ENCODE peak calls at places on chromosomes 3 and 15, in five cellular contexts. H is fibroblast of mammary gland, S is IMR-90, X is mammary epithelial cell, P is progenitor cell of endocrine pancreas. L is an unnamed sample.

GRCh38 chr3:28916713-28917499 is 364.0 kb upstream of the RBMS3 start:
- DNase-seq in H (peak; percentile 71), S (peak; percentile 65), X (peak; percentile 52), P (no peak), L (peak; percentile 12)

GRCh38 chr3:72748659-72749058 is 99.6 kb downstream of the SHQ1 start:
- DNase-seq in H (no peak), S (no peak), X (no peak), P (no peak), L (no peak)

GRCh38 chr3:1103525-1103924 is 10.7 kb downstream of the CNTN6 start:
- DNase-seq in H (peak; percentile 16), S (no peak), X (no peak), P (no peak), L (no peak)

GRCh38 chr3:139677341-139678155 is at the start of gene NMNAT3:
- DNase-seq in H (peak; percentile 45), S (peak; percentile 7), X (peak; percentile 45), P (peak; percentile 81), L (peak; percentile 74)

GRCh38 chr15:29451201-29451781 is 181.7 kb upstream of the NSMCE3 start:
- DNase-seq in H (no peak), S (no peak), X (no peak), P (no peak), L (peak; percentile 18)

GRCh38 chr3:124833710-124834332 is 53.3 kb downstream of the ITGB5 start:
- DNase-seq in H (no peak), S (no peak), X (no peak), P (no peak), L (no peak)

GRCh38 chr3:134085034-134085775 is 55.5 kb upstream of the SLCO2A1 start:
- DNase-seq in H (peak; percentile 58), S (peak; percentile 43), X (no peak), P (no peak), L (no peak)

GRCh38 chr15:32957219-32957618 is 237.3 kb downstream of the FMN1 start:
- DNase-seq in H (no peak), S (no peak), X (no peak), P (no peak), L (no peak)

GRCh38 chr3:69558912-69559311 is 173.0 kb upstream of the FRMD4B start:
- DNase-seq in H (peak; percentile 78), S (no peak), X (peak; percentile 57), P (no peak), L (no peak)

GRCh38 chr15:88904808-88905327 is 8.3 kb downstream of the MFGE8 start:
- DNase-seq in H (peak; percentile 80), S (peak; percentile 70), X (peak; percentile 49), P (peak; percentile 80), L (peak; percentile 83)

GRCh38 chr3:33722626-33723370 is 4.7 kb upstream of the CLASP2 start:
- DNase-seq in H (peak; percentile 21), S (peak; percentile 53), X (no peak), P (no peak), L (no peak)

GRCh38 chr3:63135362-63135761 is 142.7 kb upstream of the SYNPR start:
- DNase-seq in H (no peak), S (no peak), X (no peak), P (no peak), L (no peak)

GRCh38 chr15:69668049-69668705 is 215.6 kb downstream of the RPLP1 start:
- DNase-seq in H (no peak), S (no peak), X (no peak), P (no peak), L (no peak)

GRCh38 chr3:137796993-137797392 is 32.9 kb downstream of the SOX14 start:
- DNase-seq in H (no peak), S (no peak), X (no peak), P (no peak), L (no peak)
- TF ChIP-seq CTCF in H (no peak), S (no peak), X (no peak), P (no peak), L (no peak)

GRCh38 chr3:135905058-135905724 is 60.3 kb upstream of the PPP2R3A start:
- DNase-seq in H (peak; percentile 57), S (peak; percentile 51), X (peak; percentile 35), P (no peak), L (no peak)
- TF ChIP-seq CTCF in H (peak; percentile 46), S (peak; percentile 46), X (peak; percentile 58), P (no peak), L (peak; percentile 36)

GRCh38 chr15:41827290-41827879 is 507 bp upstream of the JMJD7 start:
- DNase-seq in H (no peak), S (no peak), X (no peak), P (no peak), L (no peak)
- TF ChIP-seq CTCF in H (no peak), S (no peak), X (peak; percentile 8), P (peak; percentile 21), L (no peak)

DNA sequence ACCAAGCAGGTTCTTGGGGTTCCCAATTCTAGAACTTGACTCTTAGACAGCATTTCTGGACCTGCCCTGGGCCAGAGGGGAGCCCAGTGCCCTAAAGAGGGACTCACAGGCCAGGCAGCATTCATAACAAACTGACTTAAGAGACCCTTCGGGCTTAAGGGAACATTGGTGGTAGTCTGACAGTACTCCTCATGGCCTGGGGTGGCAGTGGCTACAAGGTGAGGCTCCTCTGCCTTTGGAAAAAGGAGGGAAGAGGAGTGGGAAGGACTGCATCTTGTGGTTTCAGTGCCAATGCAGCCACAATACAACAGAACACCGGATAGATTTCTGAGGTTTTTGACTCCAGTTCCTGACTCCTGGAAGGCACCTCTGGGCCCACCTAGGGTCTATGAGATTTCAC is 172.2 kb upstream of the STRIT1 start:
- DNase-seq in H (no peak), S (no peak), X (no peak), P (no peak), L (no peak)
- TF ChIP-seq CTCF in H (no peak), S (no peak), X (no peak), P (no peak), L (no peak)

GRCh38 chr3:194930439-194931204 is 244.9 kb downstream of the FAM43A start:
- DNase-seq in H (peak; percentile 48), S (peak; percentile 46), X (peak; percentile 41), P (no peak), L (no peak)

GRCh38 chr3:194928183-194928736 is 242.6 kb downstream of the FAM43A start:
- DNase-seq in H (peak; percentile 52), S (peak; percentile 61), X (peak; percentile 14), P (no peak), L (no peak)

GRCh38 chr3:194925614-194926013 is 239.9 kb downstream of the FAM43A start:
- DNase-seq in H (no peak), S (no peak), X (no peak), P (no peak), L (no peak)

GRCh38 chr3:194931366-194931765 is 245.7 kb downstream of the FAM43A start:
- DNase-seq in H (no peak), S (no peak), X (no peak), P (no peak), L (no peak)

DNA sequence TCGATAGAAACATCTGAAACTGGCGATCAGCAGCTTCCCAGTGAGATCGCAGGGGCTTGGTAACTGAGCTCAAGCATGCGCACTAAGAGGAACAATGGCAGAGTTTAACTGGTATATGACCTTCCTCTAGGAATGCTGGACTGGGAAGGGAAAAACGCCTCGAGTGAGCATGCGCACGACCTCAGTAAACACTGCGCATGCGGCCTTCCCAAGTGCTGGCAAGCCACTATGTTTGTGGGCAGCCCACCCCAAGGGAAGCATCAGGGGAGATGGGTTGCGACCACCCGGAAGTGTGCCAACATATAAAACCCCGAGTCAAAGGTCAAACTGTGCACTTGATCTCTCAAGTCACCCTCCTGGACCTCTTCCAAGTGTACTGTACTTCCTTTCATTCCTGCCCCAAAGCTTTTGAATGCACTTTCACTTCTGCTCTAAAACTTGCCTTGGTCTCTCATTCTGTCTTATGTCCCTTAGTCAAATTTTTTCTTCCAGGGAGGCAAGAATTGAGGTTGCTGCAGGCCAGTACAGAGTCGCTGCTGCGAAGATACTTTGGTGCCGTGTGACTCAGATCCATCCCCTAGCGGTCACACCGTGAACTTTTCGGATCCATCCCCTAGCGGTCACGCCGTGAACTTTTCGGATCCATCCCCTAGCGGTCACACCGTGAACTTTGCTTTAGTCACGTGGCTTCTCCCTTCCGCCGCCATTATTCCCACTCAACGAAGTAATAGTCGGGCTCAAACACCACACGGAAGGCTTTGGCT is 243.3 kb downstream of the FAM43A start:
- DNase-seq in H (peak; percentile 80), S (no peak), X (no peak), P (no peak), L (peak; percentile 23)
- TF ChIP-seq CTCF in H (peak; percentile 100), S (peak; percentile 20), X (peak; percentile 35), P (peak; percentile 68), L (peak; percentile 68)

DNA sequence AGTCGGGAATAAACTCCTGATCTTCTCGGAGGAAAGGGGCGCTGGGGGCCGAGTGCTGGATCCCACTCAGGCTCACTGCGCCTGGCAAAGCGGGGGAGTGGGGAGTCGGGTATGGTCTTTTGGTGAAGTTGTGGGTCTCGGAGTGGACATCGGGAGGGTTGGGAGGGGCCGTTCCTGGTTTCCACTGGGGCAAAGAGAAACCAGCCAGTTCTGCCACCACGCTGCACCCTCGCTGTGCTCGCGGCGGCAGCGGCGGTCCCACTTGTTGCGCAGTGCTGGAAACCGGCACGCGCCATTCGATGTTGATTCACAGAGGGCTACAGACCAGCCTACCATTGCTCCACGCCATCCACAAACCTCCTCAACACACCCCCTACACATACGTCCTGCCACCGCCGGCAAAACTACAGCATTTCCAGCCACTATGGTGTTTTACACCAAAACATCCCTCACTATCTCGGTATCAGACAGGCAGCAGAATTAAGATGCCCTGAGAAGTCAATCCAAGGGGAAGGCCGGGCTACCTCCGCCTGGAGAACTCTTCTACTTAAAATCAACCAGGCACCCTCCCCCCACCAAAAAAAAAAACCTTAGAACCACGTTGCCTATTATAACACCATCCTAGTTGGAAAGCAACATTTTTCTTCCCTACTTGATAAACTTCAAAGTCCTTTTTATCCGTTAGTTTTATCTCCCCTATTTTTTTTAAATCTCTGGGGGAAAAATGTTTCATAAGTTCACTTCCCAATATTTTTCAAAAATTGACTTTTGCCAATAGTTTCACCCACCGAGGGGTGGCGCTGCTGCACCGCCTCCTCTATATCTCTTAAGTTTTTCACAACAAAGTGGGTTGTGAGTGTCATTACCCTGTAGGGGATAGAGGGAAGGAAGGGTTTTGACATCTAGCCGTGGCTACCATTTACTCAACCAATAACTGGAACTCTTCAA is 3.6 kb downstream of the BCL6 start:
- DNase-seq in H (peak; percentile 88), S (peak; percentile 78), X (peak; percentile 64), P (no peak), L (peak; percentile 63)
- TF ChIP-seq CTCF in H (peak; percentile 82), S (peak; percentile 89), X (peak; percentile 82), P (peak; percentile 97), L (peak; percentile 97)

GRCh38 chr3:149042766-149043386 is 43.5 kb downstream of the HLTF start:
- DNase-seq in H (peak; percentile 73), S (peak; percentile 72), X (peak; percentile 69), P (no peak), L (no peak)

DNA sequence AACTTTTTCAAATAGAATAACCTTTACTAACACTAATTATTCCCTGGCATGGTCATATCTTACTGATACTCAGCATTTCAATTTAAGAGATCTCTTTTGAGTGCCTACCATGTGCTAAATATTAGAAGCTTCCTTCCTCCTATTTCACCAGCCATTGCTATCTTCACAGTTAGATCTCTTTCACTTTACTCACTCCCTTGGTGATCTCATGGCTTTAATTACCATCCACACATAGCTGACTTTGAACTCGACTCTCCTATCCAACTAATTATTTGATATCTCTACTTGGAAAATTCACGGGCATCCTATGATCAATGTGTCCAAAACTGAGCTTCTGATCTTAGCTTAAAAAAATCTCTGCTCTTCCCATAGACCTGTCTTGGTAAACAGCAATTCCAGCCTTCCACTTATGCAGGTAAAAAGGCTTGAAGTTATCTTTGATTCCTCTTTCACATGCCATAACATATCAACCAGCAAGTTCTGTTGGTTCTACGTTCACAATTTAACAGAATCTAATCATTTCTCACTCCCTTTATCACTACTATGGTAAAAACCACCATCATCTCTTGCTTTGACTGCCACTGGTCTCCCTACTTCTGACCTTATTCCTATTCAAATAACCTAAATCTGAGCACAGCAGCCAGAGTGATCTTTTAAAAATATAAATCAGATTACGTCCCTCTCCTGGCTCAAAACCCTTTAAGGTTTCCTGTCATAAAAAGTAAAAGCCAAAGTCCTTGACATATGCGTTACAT is 41.8 kb downstream of the HLTF start:
- DNase-seq in H (no peak), S (no peak), X (no peak), P (no peak), L (no peak)
- TF ChIP-seq CTCF in H (no peak), S (no peak), X (no peak), P (no peak), L (no peak)

L was measured in neural crest cell.